ENCODE peak calls at places on chromosomes 3 and 15, in seven cellular contexts. M, U, N, A, L, Z and Q are unnamed samples.

GRCh38 chr15:43748376-43748775 is 2.1 kb downstream of the PDIA3 start:
- DNase-seq in L (no peak), U (no peak), M (no peak), Z (no peak), N (no peak), A (no peak), Q (no peak)

GRCh38 chr3:196016485-196016884 is 65.4 kb downstream of the TFRC start:
- DNase-seq in A (no peak), L (no peak), Z (no peak), N (no peak), M (no peak), U (no peak), Q (no peak)

GRCh38 chr3:38582941-38583645 is 66.4 kb downstream of the SCN5A start:
- DNase-seq in N (no peak), M (no peak), A (no peak), Z (no peak), U (peak), L (no peak), Q (no peak)

GRCh38 chr3:81444817-81445460 is 316.5 kb downstream of the GBE1 start:
- DNase-seq in M (no peak), U (peak), N (no peak), Z (no peak), L (no peak), A (no peak), Q (no peak)

GRCh38 chr15:94206463-94207167 is 24.7 kb upstream of the MCTP2 start:
- DNase-seq in Z (no peak), L (no peak), U (no peak), M (no peak), N (no peak), A (no peak), Q (no peak)

GRCh38 chr15:61750271-61751084 is 309.8 kb downstream of the VPS13C start:
- DNase-seq in L (no peak), Z (no peak), A (no peak), U (peak), N (no peak), M (no peak), Q (no peak)

GRCh38 chr3:58608648-58609047 is 31.5 kb upstream of the FAM107A start:
- DNase-seq in U (no peak), A (no peak), N (no peak), M (no peak), Z (no peak), L (no peak), Q (no peak)

GRCh38 chr3:36776436-36776835 is 12.1 kb upstream of the DCLK3 start:
- DNase-seq in Z (no peak), M (no peak), U (no peak), L (no peak), N (no peak), A (no peak), Q (no peak)

GRCh38 chr3:125037498-125038150 is 18.2 kb downstream of the HEG1 start:
- DNase-seq in M (no peak), L (no peak), N (no peak), A (no peak), Z (no peak), U (no peak), Q (no peak)

GRCh38 chr3:103968751-103969150 is 1398.0 kb upstream of the ALCAM start:
- DNase-seq in N (no peak), Z (no peak), A (no peak), L (no peak), M (no peak), U (peak), Q (no peak)

GRCh38 chr15:87219650-87220615 is 1036.6 kb downstream of the NTRK3 start:
- DNase-seq in A (no peak), U (no peak), N (no peak), L (no peak), M (no peak), Z (no peak), Q (no peak)

GRCh38 chr15:36609793-36610192 is 30.4 kb downstream of the CDIN1 start:
- DNase-seq in U (no peak), L (no peak), Z (no peak), N (no peak), A (no peak), M (no peak), Q (no peak)

GRCh38 chr15:36612063-36612788 is 32.8 kb downstream of the CDIN1 start:
- DNase-seq in A (no peak), Z (no peak), N (no peak), U (no peak), M (no peak), L (no peak), Q (no peak)

GRCh38 chr15:36617529-36618196 is 38.2 kb downstream of the CDIN1 start:
- DNase-seq in U (no peak), A (peak), L (peak), M (no peak), Z (no peak), N (no peak), Q (peak)

GRCh38 chr15:36608166-36608565 is 28.7 kb downstream of the CDIN1 start:
- DNase-seq in A (no peak), L (no peak), U (no peak), M (no peak), N (no peak), Z (no peak), Q (no peak)

DNA sequence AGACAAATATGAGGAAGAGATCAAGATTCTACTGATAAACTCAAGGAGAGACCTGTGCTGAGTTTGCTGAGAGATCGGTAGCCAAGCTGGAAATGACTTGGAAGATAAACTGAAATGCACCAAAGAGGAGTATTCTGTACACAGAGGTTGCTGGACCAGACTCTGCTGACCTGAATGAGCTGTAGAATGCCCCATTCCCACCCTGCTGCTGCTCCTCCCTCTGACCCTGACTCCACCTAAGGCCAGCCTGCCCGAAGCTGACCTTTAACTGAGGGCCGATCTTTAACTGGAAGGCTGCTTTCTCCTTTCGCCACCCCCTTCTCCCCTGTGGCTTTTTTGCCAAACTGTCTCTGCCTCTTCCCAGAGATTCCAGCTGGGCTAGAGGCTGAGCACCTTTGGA is 34.6 kb downstream of the CDIN1 start:
- DNase-seq in M (no peak), N (peak), U (no peak), L (no peak), Z (no peak), A (no peak), Q (no peak)
- TF ChIP-seq TAF1 in M (no peak), N (no peak), U (no peak), L (no peak), Z (no peak), A (no peak), Q (no peak)

GRCh38 chr3:53150247-53151085 is 10.5 kb upstream of the PRKCD start:
- DNase-seq in A (no peak), N (no peak), Z (no peak), U (no peak), M (no peak), L (no peak), Q (no peak)
- TF ChIP-seq POLR2AphosphoS5 in A (no peak), N (no peak), Z (no peak), U (no peak), M (no peak), L (no peak), Q (no peak)

GRCh38 chr15:25437751-25438600 is 848 bp downstream of the UBE3A start:
- DNase-seq in N (peak), U (peak), Z (peak), M (no peak), A (peak), L (no peak), Q (peak)
- TF ChIP-seq TAF1 in N (no peak), U (no peak), Z (no peak), M (no peak), A (no peak), L (no peak), Q (peak)

DNA sequence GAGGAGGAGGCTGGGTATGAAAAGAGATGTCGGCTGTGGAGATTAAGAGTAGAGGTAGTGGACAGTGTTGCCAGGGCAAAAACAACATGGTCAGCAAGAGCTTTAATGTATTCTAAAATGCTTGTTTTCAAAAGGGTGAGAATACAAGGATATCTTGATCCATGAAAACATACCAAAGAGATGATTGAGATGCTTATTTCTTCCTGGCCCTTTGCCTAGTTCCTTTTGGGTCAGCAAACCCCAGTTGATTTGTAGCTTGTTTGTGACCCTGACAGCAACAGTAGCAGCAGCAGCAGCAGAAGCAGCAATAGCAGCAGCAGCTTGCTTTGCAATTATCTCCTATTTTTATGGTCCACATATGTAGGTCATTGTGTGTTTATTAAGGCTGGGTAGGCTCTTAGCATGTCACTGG is 337.3 kb downstream of the LPP start:
- DNase-seq in N (no peak), L (no peak), U (no peak), A (no peak), M (no peak), Z (no peak), Q (no peak)
- TF ChIP-seq POLR2AphosphoS5 in N (no peak), L (no peak), U (no peak), A (no peak), M (no peak), Z (no peak), Q (no peak)